ENCODE peak calls at places on chromosomes 7 and 10, in nine cellular contexts. E is CD4-positive, alpha-beta memory T cell; U is EL; A is GDM1; B is stimulated activated CD8-positive, alpha-beta memory T cell treated with anti-CD3 and anti-CD28 coated beads, Interleukin-4, amount 100 ng/mL, for 4 hours; K is epithelial cell of proximal tubule; G is activated CD4-positive, alpha-beta T cell treated with anti-CD3 and anti-CD28 coated beads for 4 hours; Q is pons; X is tibial nerve. C is an unnamed sample.

GRCh38 chr7:149772236-149772820 is 1.1 kb downstream of the ZNF467 start:
- DNase-seq in E (no peak), U (no peak), A (peak; percentile 53), B (no peak), K (no peak), G (no peak), Q (no peak), X (no peak), C (no peak)

GRCh38 chr7:36182854-36183604 is 30.0 kb downstream of the EEPD1 start:
- DNase-seq in E (no peak), U (no peak), A (no peak), B (no peak), K (no peak), G (no peak), Q (no peak), X (no peak), C (no peak)

GRCh38 chr7:122913608-122914007 is 27.3 kb upstream of the CADPS2 start:
- DNase-seq in E (no peak), U (no peak), A (no peak), B (no peak), K (no peak), G (no peak), Q (no peak), X (no peak), C (no peak)

GRCh38 chr7:139648617-139648932 is 125.1 kb downstream of the CLEC2L start:
- DNase-seq in E (no peak), U (no peak), A (no peak), B (no peak), K (no peak), G (no peak), Q (no peak), X (no peak), C (no peak)

GRCh38 chr7:81956520-81956919 is 186.7 kb upstream of the HGF start:
- DNase-seq in E (no peak), U (peak; percentile 25), A (peak; percentile 8), B (no peak), K (no peak), G (no peak), Q (peak; percentile 80), X (peak; percentile 20), C (no peak)

GRCh38 chr10:113484487-113484886 is 68.4 kb upstream of the HABP2 start:
- DNase-seq in E (no peak), U (no peak), A (no peak), B (no peak), K (no peak), G (no peak), Q (no peak), X (no peak), C (no peak)

GRCh38 chr7:111168182-111168581 is 77.3 kb downstream of the LRRN3 start:
- DNase-seq in E (no peak), U (no peak), A (no peak), B (no peak), K (no peak), G (no peak), Q (no peak), X (no peak), C (no peak)

GRCh38 chr7:79282051-79282694 is 171.3 kb downstream of the MAGI2 start:
- DNase-seq in E (no peak), U (peak; percentile 84), A (no peak), B (no peak), K (no peak), G (no peak), Q (peak; percentile 87), X (peak; percentile 21), C (no peak)

GRCh38 chr7:21580073-21580521 is 37.3 kb downstream of the DNAH11 start:
- DNase-seq in E (no peak), U (peak; percentile 53), A (no peak), B (no peak), K (no peak), G (no peak), Q (peak; percentile 48), X (no peak), C (no peak)

GRCh38 chr7:50632561-50633413 is 67.6 kb upstream of the DDC start:
- DNase-seq in E (peak; percentile 60), U (peak; percentile 66), A (no peak), B (peak; percentile 23), K (peak; percentile 40), G (peak; percentile 48), Q (peak; percentile 15), X (peak; percentile 6), C (peak; percentile 62)

GRCh38 chr10:60869916-60870728 is 73.9 kb downstream of the RHOBTB1 start:
- DNase-seq in E (no peak), U (no peak), A (no peak), B (no peak), K (no peak), G (no peak), Q (no peak), X (no peak), C (no peak)

GRCh38 chr7:77378584-77378983 is 37.6 kb downstream of the GSAP start:
- DNase-seq in E (no peak), U (no peak), A (no peak), B (no peak), K (no peak), G (no peak), Q (no peak), X (no peak), C (no peak)

GRCh38 chr7:13770305-13770704 is 219.2 kb downstream of the ETV1 start:
- DNase-seq in E (no peak), U (no peak), A (no peak), B (no peak), K (no peak), G (no peak), Q (no peak), X (no peak), C (no peak)

GRCh38 chr7:140082770-140083169 is 20.0 kb upstream of the PARP12 start:
- DNase-seq in E (no peak), U (no peak), A (no peak), B (no peak), K (no peak), G (no peak), Q (no peak), X (no peak), C (no peak)

GRCh38 chr10:132519382-132520146 is 18.0 kb upstream of the INPP5A start:
- DNase-seq in E (no peak), U (no peak), A (no peak), B (no peak), K (no peak), G (no peak), Q (no peak), X (no peak), C (no peak)

GRCh38 chr7:40604601-40605438 is 470.0 kb downstream of the SUGCT start:
- DNase-seq in E (no peak), U (peak; percentile 15), A (peak; percentile 52), B (no peak), K (no peak), G (no peak), Q (peak; percentile 74), X (peak; percentile 24), C (no peak)

GRCh38 chr7:138000081-138000701 is 1.7 kb downstream of the CREB3L2 start:
- DNase-seq in E (no peak), U (peak; percentile 98), A (peak; percentile 42), B (no peak), K (no peak), G (no peak), Q (peak; percentile 53), X (peak; percentile 75), C (no peak)

GRCh38 chr10:71045188-71045841 is 156.9 kb upstream of the PCBD1 start:
- DNase-seq in E (no peak), U (no peak), A (peak; percentile 73), B (no peak), K (no peak), G (no peak), Q (peak; percentile 58), X (peak; percentile 12), C (no peak)

GRCh38 chr10:93579089-93579488 is 12.6 kb downstream of the FFAR4 start:
- DNase-seq in E (no peak), U (no peak), A (no peak), B (no peak), K (no peak), G (no peak), Q (no peak), X (no peak), C (no peak)

GRCh38 chr10:133415752-133416151 is 8.7 kb downstream of the SPRN start:
- DNase-seq in E (no peak), U (no peak), A (no peak), B (no peak), K (no peak), G (no peak), Q (no peak), X (no peak), C (no peak)

GRCh38 chr7:133512560-133512959 is 259.7 kb downstream of the EXOC4 start:
- DNase-seq in E (no peak), U (peak; percentile 81), A (no peak), B (no peak), K (no peak), G (no peak), Q (no peak), X (no peak), C (no peak)

C was measured in activated naive CD4-positive, alpha-beta T cell treated with Interleukin-2 at 50 U/mL for 16 hours.